ENCODE peak calls at places on chromosomes 6 and 20, in ten cellular contexts. W, Y, J, R, E, X, D, P, V and Q are unnamed samples.

GRCh38 chr6:163284151-163284550 is 130.4 kb upstream of the QKI start:
- DNase-seq in R (no peak), J (peak; percentile 39), Y (no peak), P (no peak), X (no peak), V (no peak), D (no peak), W (no peak), E (no peak), Q (no peak)

GRCh38 chr20:36273414-36274247 is 32.5 kb upstream of the DLGAP4 start:
- DNase-seq in V (peak; percentile 70), D (no peak), W (no peak), Y (no peak), X (peak; percentile 18), P (peak; percentile 17), E (peak; percentile 36), R (no peak), J (peak; percentile 56), Q (no peak)

GRCh38 chr20:25077610-25078169 is 4.3 kb downstream of the VSX1 start:
- DNase-seq in W (no peak), D (no peak), R (no peak), Y (peak; percentile 55), V (no peak), J (peak; percentile 56), E (peak; percentile 31), P (no peak), X (no peak), Q (no peak)

GRCh38 chr20:17799575-17799974 is 99.8 kb downstream of the BANF2 start:
- DNase-seq in J (no peak), Y (no peak), R (no peak), E (no peak), D (no peak), V (no peak), X (no peak), W (no peak), P (no peak), Q (no peak)

GRCh38 chr6:25991785-25992412 is 29.3 kb downstream of the TRIM38 start:
- DNase-seq in E (peak; percentile 72), X (peak; percentile 92), W (peak; percentile 33), R (peak; percentile 7), Y (peak; percentile 46), J (peak; percentile 81), D (peak; percentile 37), V (peak; percentile 77), P (peak; percentile 26), Q (peak; percentile 32)

GRCh38 chr20:18436847-18437246 is 30.0 kb downstream of the DZANK1 start:
- DNase-seq in P (no peak), J (no peak), X (no peak), E (no peak), V (no peak), R (no peak), Y (no peak), W (no peak), D (no peak), Q (no peak)

GRCh38 chr6:10307476-10307875 is 107.4 kb downstream of the TFAP2A start:
- DNase-seq in D (no peak), W (no peak), J (no peak), Y (no peak), E (no peak), X (no peak), R (no peak), P (no peak), V (no peak), Q (no peak)

GRCh38 chr6:27332692-27333641 is 20.9 kb upstream of the POM121L2 start:
- DNase-seq in X (peak; percentile 76), W (no peak), R (peak; percentile 14), Y (no peak), J (peak; percentile 58), D (peak; percentile 52), P (peak; percentile 78), V (peak; percentile 63), E (peak; percentile 42), Q (peak; percentile 22)

GRCh38 chr6:135970750-135971149 is 119.2 kb downstream of the PDE7B start:
- DNase-seq in D (no peak), Y (no peak), R (no peak), W (no peak), P (no peak), E (no peak), V (no peak), J (no peak), X (no peak), Q (no peak)

GRCh38 chr6:26155066-26155925 is 68.1 kb downstream of the HFE start:
- DNase-seq in J (peak; percentile 53), V (peak; percentile 57), D (peak; percentile 72), W (no peak), Y (peak; percentile 45), E (peak; percentile 37), X (peak; percentile 57), R (no peak), P (no peak), Q (no peak)

GRCh38 chr6:125267806-125268523 is 33.8 kb downstream of the HDDC2 start:
- DNase-seq in Y (no peak), P (no peak), D (no peak), W (no peak), X (no peak), E (no peak), R (no peak), V (no peak), J (peak; percentile 33), Q (no peak)

GRCh38 chr6:75204959-75205775 is 686 bp downstream of the COL12A1 start:
- DNase-seq in X (no peak), V (peak; percentile 42), R (no peak), P (peak; percentile 70), E (peak; percentile 89), Y (no peak), D (no peak), J (peak; percentile 87), W (no peak), Q (no peak)

GRCh38 chr20:44176833-44177533 is 10.0 kb downstream of the JPH2 start:
- DNase-seq in Y (no peak), W (no peak), P (no peak), D (no peak), X (no peak), E (peak; percentile 58), R (no peak), V (no peak), J (no peak), Q (no peak)

GRCh38 chr6:37502703-37503485 is 3.2 kb upstream of the CCDC167 start:
- DNase-seq in X (peak; percentile 99), W (no peak), Y (no peak), D (no peak), V (no peak), P (no peak), R (peak; percentile 74), E (no peak), J (no peak), Q (no peak)

GRCh38 chr6:14513726-14514125 is 396.2 kb downstream of the CD83 start:
- DNase-seq in P (no peak), J (no peak), Y (no peak), D (no peak), E (no peak), R (no peak), W (no peak), X (no peak), V (no peak), Q (no peak)

GRCh38 chr6:110486756-110487155 is 10.3 kb upstream of the SLC22A16 start:
- DNase-seq in R (no peak), W (no peak), E (no peak), X (no peak), J (no peak), D (no peak), V (no peak), Y (no peak), P (no peak), Q (no peak)

GRCh38 chr6:72553531-72554202 is 68.2 kb upstream of the KCNQ5 start:
- DNase-seq in P (peak; percentile 94), X (no peak), Y (no peak), D (no peak), W (no peak), R (no peak), V (no peak), J (peak; percentile 98), E (peak; percentile 91), Q (no peak)

GRCh38 chr20:11035211-11035610 is 361.4 kb upstream of the JAG1 start:
- DNase-seq in W (no peak), D (no peak), V (no peak), P (no peak), Y (no peak), J (peak; percentile 87), R (no peak), X (no peak), E (peak; percentile 64), Q (no peak)

GRCh38 chr6:54491431-54491830 is 183.2 kb downstream of the TINAG start:
- DNase-seq in V (no peak), J (peak; percentile 71), W (no peak), D (no peak), X (no peak), R (no peak), P (no peak), Y (no peak), E (no peak), Q (no peak)

GRCh38 chr6:75285156-75285639 is 606 bp upstream of the TMEM30A start:
- DNase-seq in Y (no peak), P (no peak), E (no peak), W (no peak), V (peak; percentile 39), X (no peak), J (no peak), D (no peak), R (no peak), Q (no peak)

GRCh38 chr6:41150671-41151070 is 3.5 kb downstream of the TREML1 start:
- DNase-seq in J (no peak), P (no peak), E (no peak), Y (no peak), D (no peak), R (no peak), X (peak; percentile 17), V (no peak), W (no peak), Q (no peak)

GRCh38 chr20:60204601-60205000 is 246.4 kb downstream of the CDH26 start:
- DNase-seq in X (no peak), R (no peak), J (no peak), P (no peak), W (no peak), E (no peak), Y (no peak), V (no peak), D (no peak), Q (no peak)